ENCODE peak calls at places on chromosomes 1 and 21, in five cellular contexts. One of them, this sample, is unnamed.

GRCh38 chr1:209815931-209816338 is 10.0 kb upstream of the IRF6 start:
- DNase-seq in cardiac fibroblast: no peak
- DNase-seq in astrocyte of the spinal cord: no peak
- DNase-seq in Peyer's patch: no peak
- DNase-seq in AG04450: no peak
- DNase-seq in this sample: no peak

GRCh38 chr1:29709711-29710169 is 473.4 kb downstream of the PTPRU start:
- DNase-seq in cardiac fibroblast: peak
- DNase-seq in astrocyte of the spinal cord: no peak
- DNase-seq in Peyer's patch: no peak
- DNase-seq in AG04450: no peak
- DNase-seq in this sample: no peak

GRCh38 chr1:1361233-1361981 is 3.1 kb upstream of the MXRA8 start:
- DNase-seq in cardiac fibroblast: no peak
- DNase-seq in astrocyte of the spinal cord: no peak
- DNase-seq in Peyer's patch: no peak
- DNase-seq in AG04450: no peak
- DNase-seq in this sample: no peak

GRCh38 chr1:52842643-52843310 is at the start of gene ZYG11A:
- DNase-seq in cardiac fibroblast: peak
- DNase-seq in astrocyte of the spinal cord: peak
- DNase-seq in Peyer's patch: peak
- DNase-seq in AG04450: peak
- DNase-seq in this sample: peak

GRCh38 chr1:81682490-81682889 is 118.2 kb upstream of the ADGRL2 start:
- DNase-seq in cardiac fibroblast: peak
- DNase-seq in astrocyte of the spinal cord: peak
- DNase-seq in Peyer's patch: no peak
- DNase-seq in AG04450: no peak
- DNase-seq in this sample: no peak

GRCh38 chr1:47756006-47756405 is 241.2 kb downstream of the TRABD2B start:
- DNase-seq in cardiac fibroblast: no peak
- DNase-seq in astrocyte of the spinal cord: no peak
- DNase-seq in Peyer's patch: no peak
- DNase-seq in AG04450: no peak
- DNase-seq in this sample: no peak

GRCh38 chr1:209883341-209883971 is 54.6 kb upstream of the SYT14 start:
- DNase-seq in cardiac fibroblast: peak
- DNase-seq in astrocyte of the spinal cord: peak
- DNase-seq in Peyer's patch: no peak
- DNase-seq in AG04450: peak
- DNase-seq in this sample: no peak

GRCh38 chr1:150146853-150147542 is 2.7 kb upstream of the PLEKHO1 start:
- DNase-seq in cardiac fibroblast: no peak
- DNase-seq in astrocyte of the spinal cord: no peak
- DNase-seq in Peyer's patch: no peak
- DNase-seq in AG04450: no peak
- DNase-seq in this sample: no peak

GRCh38 chr1:51671527-51672325 is 54.8 kb downstream of the OSBPL9 start:
- DNase-seq in cardiac fibroblast: peak
- DNase-seq in astrocyte of the spinal cord: peak
- DNase-seq in Peyer's patch: no peak
- DNase-seq in AG04450: peak
- DNase-seq in this sample: no peak

GRCh38 chr1:244138399-244138798 is 87.3 kb downstream of the ZBTB18 start:
- DNase-seq in cardiac fibroblast: no peak
- DNase-seq in astrocyte of the spinal cord: no peak
- DNase-seq in Peyer's patch: no peak
- DNase-seq in AG04450: no peak
- DNase-seq in this sample: no peak

GRCh38 chr1:172476218-172476811 is 32.4 kb upstream of the PIGC start:
- DNase-seq in cardiac fibroblast: no peak
- DNase-seq in astrocyte of the spinal cord: no peak
- DNase-seq in Peyer's patch: no peak
- DNase-seq in AG04450: no peak
- DNase-seq in this sample: no peak

GRCh38 chr1:172477216-172477615 is 33.3 kb upstream of the PIGC start:
- DNase-seq in cardiac fibroblast: no peak
- DNase-seq in astrocyte of the spinal cord: no peak
- DNase-seq in Peyer's patch: no peak
- DNase-seq in AG04450: no peak
- DNase-seq in this sample: no peak

GRCh38 chr1:172472495-172472894 is 28.6 kb upstream of the PIGC start:
- DNase-seq in cardiac fibroblast: no peak
- DNase-seq in astrocyte of the spinal cord: no peak
- DNase-seq in Peyer's patch: no peak
- DNase-seq in AG04450: no peak
- DNase-seq in this sample: no peak

GRCh38 chr1:172473302-172473701 is 29.4 kb upstream of the PIGC start:
- DNase-seq in cardiac fibroblast: no peak
- DNase-seq in astrocyte of the spinal cord: no peak
- DNase-seq in Peyer's patch: no peak
- DNase-seq in AG04450: no peak
- DNase-seq in this sample: no peak

GRCh38 chr1:172473842-172474241 is 30.0 kb upstream of the PIGC start:
- DNase-seq in cardiac fibroblast: no peak
- DNase-seq in astrocyte of the spinal cord: no peak
- DNase-seq in Peyer's patch: no peak
- DNase-seq in AG04450: no peak
- DNase-seq in this sample: no peak
- H3K4me3 ChIP-seq in cardiac fibroblast: no peak
- H3K4me3 ChIP-seq in astrocyte of the spinal cord: no peak
- H3K4me3 ChIP-seq in Peyer's patch: no peak
- H3K4me3 ChIP-seq in AG04450: no peak
- H3K4me3 ChIP-seq in this sample: no peak

GRCh38 chr1:22249928-22250680 is 107.2 kb upstream of the WNT4 start:
- DNase-seq in cardiac fibroblast: no peak
- DNase-seq in astrocyte of the spinal cord: no peak
- DNase-seq in Peyer's patch: no peak
- DNase-seq in AG04450: no peak
- DNase-seq in this sample: no peak

GRCh38 chr1:22247527-22248218 is 104.8 kb upstream of the WNT4 start:
- DNase-seq in cardiac fibroblast: no peak
- DNase-seq in astrocyte of the spinal cord: no peak
- DNase-seq in Peyer's patch: no peak
- DNase-seq in AG04450: no peak
- DNase-seq in this sample: no peak

GRCh38 chr1:22250724-22251123 is 107.8 kb upstream of the WNT4 start:
- DNase-seq in cardiac fibroblast: no peak
- DNase-seq in astrocyte of the spinal cord: no peak
- DNase-seq in Peyer's patch: no peak
- DNase-seq in AG04450: no peak
- DNase-seq in this sample: no peak

GRCh38 chr1:22246755-22247480 is 104.0 kb upstream of the WNT4 start:
- DNase-seq in cardiac fibroblast: no peak
- DNase-seq in astrocyte of the spinal cord: no peak
- DNase-seq in Peyer's patch: no peak
- DNase-seq in AG04450: no peak
- DNase-seq in this sample: no peak

GRCh38 chr1:22248746-22249145 is 105.8 kb upstream of the WNT4 start:
- DNase-seq in cardiac fibroblast: no peak
- DNase-seq in astrocyte of the spinal cord: no peak
- DNase-seq in Peyer's patch: no peak
- DNase-seq in AG04450: no peak
- DNase-seq in this sample: no peak
- TF ChIP-seq CTCF in cardiac fibroblast: no peak
- TF ChIP-seq CTCF in astrocyte of the spinal cord: no peak
- TF ChIP-seq CTCF in Peyer's patch: no peak
- TF ChIP-seq CTCF in AG04450: no peak
- TF ChIP-seq CTCF in this sample: no peak

GRCh38 chr1:115827452-115827851 is 13.5 kb downstream of the NHLH2 start:
- DNase-seq in cardiac fibroblast: no peak
- DNase-seq in astrocyte of the spinal cord: no peak
- DNase-seq in Peyer's patch: no peak
- DNase-seq in AG04450: no peak
- DNase-seq in this sample: no peak
- H3K4me3 ChIP-seq in cardiac fibroblast: no peak
- H3K4me3 ChIP-seq in astrocyte of the spinal cord: no peak
- H3K4me3 ChIP-seq in Peyer's patch: no peak
- H3K4me3 ChIP-seq in AG04450: no peak
- H3K4me3 ChIP-seq in this sample: no peak

GRCh38 chr1:206761369-206761768 is 9.2 kb upstream of the IL19 start:
- DNase-seq in cardiac fibroblast: peak
- DNase-seq in astrocyte of the spinal cord: no peak
- DNase-seq in Peyer's patch: no peak
- DNase-seq in AG04450: no peak
- DNase-seq in this sample: no peak
- TF ChIP-seq CTCF in cardiac fibroblast: peak
- TF ChIP-seq CTCF in astrocyte of the spinal cord: peak
- TF ChIP-seq CTCF in Peyer's patch: no peak
- TF ChIP-seq CTCF in AG04450: peak
- TF ChIP-seq CTCF in this sample: no peak

DNA sequence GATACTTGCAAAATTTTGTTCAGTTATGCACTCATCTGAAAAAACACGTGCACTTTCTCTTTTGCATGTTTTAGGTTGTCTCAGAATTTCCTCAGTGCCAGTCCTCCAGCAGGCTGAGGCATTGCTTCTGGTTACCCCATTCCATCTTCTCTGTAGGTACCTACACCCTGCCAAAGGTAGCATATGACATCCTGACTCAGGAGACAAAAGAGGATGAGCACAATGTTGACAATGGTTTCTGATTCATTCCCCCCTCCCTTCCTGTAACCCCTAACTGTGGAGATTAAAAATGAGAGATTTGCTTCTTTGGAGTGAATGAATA is 299.6 kb downstream of the GRIK1 start:
- DNase-seq in cardiac fibroblast: no peak
- DNase-seq in astrocyte of the spinal cord: no peak
- DNase-seq in Peyer's patch: no peak
- DNase-seq in AG04450: no peak
- DNase-seq in this sample: no peak
- H3K4me3 ChIP-seq in cardiac fibroblast: no peak
- H3K4me3 ChIP-seq in astrocyte of the spinal cord: no peak
- H3K4me3 ChIP-seq in Peyer's patch: no peak
- H3K4me3 ChIP-seq in AG04450: no peak
- H3K4me3 ChIP-seq in this sample: no peak

GRCh38 chr1:25798666-25799345 is 1.2 kb upstream of the SELENON start:
- DNase-seq in cardiac fibroblast: no peak
- DNase-seq in astrocyte of the spinal cord: no peak
- DNase-seq in Peyer's patch: no peak
- DNase-seq in AG04450: no peak
- DNase-seq in this sample: no peak

GRCh38 chr1:25797939-25798338 is 2.1 kb upstream of the SELENON start:
- DNase-seq in cardiac fibroblast: peak
- DNase-seq in astrocyte of the spinal cord: no peak
- DNase-seq in Peyer's patch: no peak
- DNase-seq in AG04450: no peak
- DNase-seq in this sample: peak

GRCh38 chr1:25800538-25801377 is 765 bp downstream of the SELENON start:
- DNase-seq in cardiac fibroblast: no peak
- DNase-seq in astrocyte of the spinal cord: no peak
- DNase-seq in Peyer's patch: no peak
- DNase-seq in AG04450: no peak
- DNase-seq in this sample: no peak

GRCh38 chr1:25799758-25800537 is at the start of gene SELENON:
- DNase-seq in cardiac fibroblast: peak
- DNase-seq in astrocyte of the spinal cord: peak
- DNase-seq in Peyer's patch: peak
- DNase-seq in AG04450: no peak
- DNase-seq in this sample: peak

DNA sequence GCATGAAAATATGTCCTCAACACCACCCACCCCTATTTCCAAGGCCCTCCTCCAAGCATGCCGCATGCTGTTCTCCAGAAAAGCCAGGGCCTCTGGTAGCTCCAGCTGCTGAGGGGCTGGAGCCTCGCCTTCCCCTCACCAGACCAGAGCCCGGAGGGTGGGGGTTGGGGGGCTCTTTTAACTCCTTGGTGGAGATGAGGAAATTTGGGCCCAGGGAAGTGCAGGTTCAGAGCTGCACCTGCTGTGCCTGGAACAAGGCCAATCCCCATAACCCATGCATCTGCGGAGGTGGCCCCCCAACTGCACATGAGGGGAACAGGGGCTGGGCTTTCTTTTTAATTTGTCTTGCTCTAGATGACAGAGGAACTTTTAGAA is 660 bp upstream of the SELENON start:
- DNase-seq in cardiac fibroblast: no peak
- DNase-seq in astrocyte of the spinal cord: no peak
- DNase-seq in Peyer's patch: no peak
- DNase-seq in AG04450: no peak
- DNase-seq in this sample: no peak
- TF ChIP-seq CTCF in cardiac fibroblast: no peak
- TF ChIP-seq CTCF in astrocyte of the spinal cord: no peak
- TF ChIP-seq CTCF in Peyer's patch: no peak
- TF ChIP-seq CTCF in AG04450: no peak
- TF ChIP-seq CTCF in this sample: no peak

GRCh38 chr1:154420172-154420571 is 15.0 kb downstream of the IL6R start:
- DNase-seq in cardiac fibroblast: peak
- DNase-seq in astrocyte of the spinal cord: peak
- DNase-seq in Peyer's patch: peak
- DNase-seq in AG04450: no peak
- DNase-seq in this sample: peak
- H3K4me3 ChIP-seq in cardiac fibroblast: no peak
- H3K4me3 ChIP-seq in astrocyte of the spinal cord: no peak
- H3K4me3 ChIP-seq in Peyer's patch: no peak
- H3K4me3 ChIP-seq in AG04450: no peak
- H3K4me3 ChIP-seq in this sample: no peak

DNA sequence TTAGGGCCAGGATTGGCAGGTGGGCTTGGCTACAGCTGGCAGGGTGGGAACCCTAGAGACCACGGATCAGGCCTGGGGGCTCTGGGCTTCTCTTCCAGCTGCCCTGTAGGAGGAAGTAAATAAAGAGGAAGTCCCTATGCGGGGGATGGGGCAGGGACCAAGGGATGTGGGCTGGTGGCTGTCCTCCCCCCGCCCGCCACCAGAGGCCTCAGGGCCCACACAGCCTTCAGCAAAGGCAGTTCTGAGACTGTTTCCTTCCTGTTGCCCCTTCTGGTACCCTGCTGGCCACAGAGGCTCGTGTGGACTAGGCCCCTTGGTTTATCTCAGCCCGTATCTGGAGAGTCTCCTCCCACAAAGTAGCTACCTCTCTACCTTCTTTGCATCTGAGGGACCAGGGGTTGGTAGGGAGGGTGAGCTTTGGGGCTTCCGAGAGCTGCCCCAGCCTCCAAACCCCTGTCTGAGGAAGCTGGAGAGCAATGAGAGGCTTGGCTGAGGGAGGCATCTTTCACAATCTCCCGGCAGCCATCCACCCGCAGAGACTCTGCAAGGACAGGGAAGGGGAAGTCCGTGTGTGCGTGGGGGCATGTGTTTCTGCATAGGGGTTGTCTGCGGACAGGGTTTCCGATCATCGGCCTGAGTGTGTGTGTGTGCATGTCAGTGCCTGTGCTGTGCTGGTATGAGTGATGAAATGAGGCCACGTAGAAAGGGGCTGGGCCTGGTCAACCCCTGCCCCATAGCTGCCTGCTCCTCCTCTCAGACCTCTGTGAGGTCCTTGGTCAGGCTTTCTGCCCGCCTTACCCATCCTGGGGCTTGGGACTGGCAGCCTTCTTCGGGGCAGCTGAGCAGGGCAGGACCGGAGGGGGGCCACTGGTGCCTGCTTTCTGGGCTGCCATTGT is 12.5 kb downstream of the RPS6KA1 start:
- DNase-seq in cardiac fibroblast: peak
- DNase-seq in astrocyte of the spinal cord: no peak
- DNase-seq in Peyer's patch: peak
- DNase-seq in AG04450: peak
- DNase-seq in this sample: peak
- TF ChIP-seq CTCF in cardiac fibroblast: peak
- TF ChIP-seq CTCF in astrocyte of the spinal cord: peak
- TF ChIP-seq CTCF in Peyer's patch: peak
- TF ChIP-seq CTCF in AG04450: peak
- TF ChIP-seq CTCF in this sample: peak

This sample was measured in adrenal gland.